ENCODE peak calls at places on chromosomes 7 and 10, in four cellular contexts. I is coronary artery, A is brain microvascular endothelial cell, U is GM10248. B is an unnamed sample.
A peak's percentile ranks its signal among the peaks of the same experiment; 100 is the strongest.

GRCh38 chr7:107725138-107725740 is 18.7 kb upstream of the CBLL1 start:
- DNase-seq in A (peak; percentile 36), U (peak; percentile 66), I (no peak), B (no peak)

GRCh38 chr7:132915652-132916051 is 166.2 kb downstream of the CHCHD3 start:
- DNase-seq in I (no peak), A (no peak), U (no peak), B (no peak)

GRCh38 chr7:157310676-157311185 is 26.1 kb upstream of the DNAJB6 start:
- DNase-seq in I (no peak), U (no peak), A (no peak), B (no peak)

GRCh38 chr10:43111921-43112607 is 26.2 kb upstream of the CSGALNACT2 start:
- DNase-seq in U (no peak), I (no peak), A (no peak), B (no peak)

GRCh38 chr7:132133501-132133900 is 442.8 kb downstream of the PLXNA4 start:
- DNase-seq in A (no peak), I (no peak), U (no peak), B (no peak)

GRCh38 chr10:69451209-69451783 is at the start of gene TSPAN15:
- DNase-seq in A (peak; percentile 70), U (peak; percentile 89), I (peak; percentile 82), B (peak; percentile 43)

GRCh38 chr7:27641576-27642230 is 21.0 kb downstream of the HIBADH start:
- DNase-seq in A (peak; percentile 16), U (peak; percentile 28), I (no peak), B (no peak)

GRCh38 chr10:71737356-71738172 is 18.0 kb upstream of the C10orf105 start:
- DNase-seq in U (no peak), A (no peak), I (no peak), B (no peak)

GRCh38 chr7:142323706-142324105 is 65.8 kb upstream of the PRSS58 start:
- DNase-seq in A (no peak), U (no peak), I (peak; percentile 68), B (no peak)

GRCh38 chr10:58667658-58668310 is 155.1 kb downstream of the BICC1 start:
- DNase-seq in A (no peak), U (no peak), I (no peak), B (no peak)

GRCh38 chr10:101580486-101581399 is 7.3 kb downstream of the POLL start:
- DNase-seq in I (no peak), U (no peak), A (no peak), B (no peak)

GRCh38 chr7:151083071-151083823 is at the start of gene TMUB1:
- DNase-seq in I (peak; percentile 90), U (peak; percentile 86), A (no peak), B (peak; percentile 80)

GRCh38 chr7:26397326-26397725 is 105.7 kb downstream of the SNX10 start:
- DNase-seq in I (no peak), U (no peak), A (no peak), B (no peak)

GRCh38 chr7:103995554-103995953 is 6.1 kb upstream of the RELN start:
- DNase-seq in U (no peak), A (no peak), I (no peak), B (no peak)

GRCh38 chr10:21180604-21181003 is 283.5 kb upstream of the NEBL start:
- DNase-seq in I (no peak), A (no peak), U (no peak), B (no peak)

DNA sequence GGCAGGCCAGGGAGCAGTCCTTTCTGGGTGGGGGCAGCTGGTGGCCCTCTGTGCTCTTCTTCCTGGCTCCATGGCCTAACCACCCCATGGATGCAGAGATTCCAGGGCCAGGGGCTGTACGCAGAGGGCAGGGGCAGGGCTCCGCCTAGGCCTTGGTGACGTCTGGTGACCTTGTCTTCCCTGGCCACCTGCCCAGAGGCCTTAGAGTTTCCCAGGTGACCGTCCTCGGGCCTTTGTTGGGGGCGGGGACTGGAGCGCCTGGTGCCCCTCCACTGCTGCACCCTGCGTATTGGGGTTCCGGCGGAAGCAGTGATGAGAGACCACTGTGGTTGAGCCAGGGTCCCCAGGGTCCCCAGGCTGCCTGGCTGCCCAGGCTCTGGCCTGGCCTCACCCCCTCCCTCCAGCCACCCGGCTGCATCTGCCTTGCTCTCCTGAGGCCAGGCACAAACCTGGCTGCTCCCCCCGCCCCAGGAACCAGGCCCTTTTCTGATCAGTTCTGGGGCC is 10.3 kb downstream of the PWWP2B start:
- DNase-seq in A (no peak), I (no peak), U (no peak), B (no peak)
- TF ChIP-seq CTCF in A (no peak), I (no peak), U (no peak), B (no peak)

DNA sequence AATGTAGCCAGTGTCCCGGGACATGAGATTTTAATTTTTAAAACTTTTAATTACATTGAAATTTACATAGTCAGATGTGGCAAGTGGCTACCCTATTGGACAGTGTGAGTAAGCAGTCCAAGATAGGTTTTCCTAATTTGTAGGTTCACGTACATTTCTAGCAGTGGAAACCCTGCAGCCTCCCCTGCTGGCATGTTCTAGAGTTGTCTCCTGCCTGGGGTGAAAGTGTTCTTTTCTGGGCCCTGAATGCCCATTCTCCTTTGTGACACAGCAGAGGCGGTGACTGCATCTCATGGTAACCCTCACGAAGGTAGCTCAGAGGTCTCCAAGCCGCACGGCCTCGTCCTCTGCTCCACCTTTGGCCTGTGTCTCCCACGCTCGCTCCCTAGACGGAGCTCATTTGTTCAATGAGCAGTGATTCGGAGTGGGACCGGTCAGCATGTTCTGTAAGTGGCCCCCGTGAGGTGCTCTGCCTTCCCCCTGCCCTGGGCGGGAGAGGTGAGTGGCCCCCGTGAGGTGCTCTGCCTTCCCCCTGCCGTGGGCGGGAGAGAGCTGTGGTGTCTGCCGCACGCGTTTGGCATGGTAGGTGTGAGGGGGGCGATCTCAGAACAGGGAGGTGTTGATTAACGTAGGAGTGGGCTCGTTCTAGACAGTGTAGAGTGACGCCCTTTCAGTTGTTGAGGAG is 18.0 kb downstream of the WDR37 start:
- DNase-seq in I (no peak), U (no peak), A (no peak), B (no peak)
- TF ChIP-seq CTCF in I (no peak), U (peak; percentile 21), A (peak; percentile 17), B (peak; percentile 49)

GRCh38 chr10:120966657-120967045 is 115.5 kb downstream of the WDR11 start:
- DNase-seq in I (no peak), U (no peak), A (no peak), B (no peak)

GRCh38 chr10:120963587-120964220 is 112.5 kb downstream of the WDR11 start:
- DNase-seq in I (peak; percentile 40), A (no peak), U (no peak), B (no peak)

GRCh38 chr10:120962386-120963052 is 111.4 kb downstream of the WDR11 start:
- DNase-seq in I (peak; percentile 46), U (no peak), A (no peak), B (no peak)

GRCh38 chr10:120961720-120962259 is 110.6 kb downstream of the WDR11 start:
- DNase-seq in U (no peak), A (no peak), I (peak; percentile 26), B (no peak)

GRCh38 chr10:120963053-120963533 is 111.9 kb downstream of the WDR11 start:
- DNase-seq in I (peak; percentile 60), A (no peak), U (no peak), B (no peak)
- TF ChIP-seq CTCF in I (no peak), A (no peak), U (no peak), B (no peak)

GRCh38 chr7:141071260-141071854 is 2.5 kb upstream of the TMEM178B start:
- DNase-seq in A (no peak), I (no peak), U (peak; percentile 19), B (no peak)
- TF ChIP-seq CTCF in A (peak; percentile 29), I (no peak), U (peak; percentile 32), B (no peak)

GRCh38 chr7:138980575-138981285 is 459 bp downstream of the KIAA1549 start:
- DNase-seq in A (no peak), I (no peak), U (no peak), B (peak; percentile 21)

GRCh38 chr7:138982204-138982623 is 1.0 kb upstream of the KIAA1549 start:
- DNase-seq in I (no peak), U (no peak), A (no peak), B (no peak)

GRCh38 chr7:138979226-138979979 is 1.8 kb downstream of the KIAA1549 start:
- DNase-seq in U (no peak), I (no peak), A (no peak), B (no peak)

GRCh38 chr7:138979988-138980574 is 1.1 kb downstream of the KIAA1549 start:
- DNase-seq in A (no peak), U (no peak), I (peak; percentile 4), B (no peak)

GRCh38 chr7:138981332-138982203 is at the start of gene KIAA1549:
- DNase-seq in U (peak; percentile 91), I (peak; percentile 69), A (no peak), B (peak; percentile 44)
- TF ChIP-seq CTCF in U (peak; percentile 84), I (no peak), A (no peak), B (no peak)

GRCh38 chr7:23685770-23686169 is 5.8 kb downstream of the FAM221A start:
- DNase-seq in U (no peak), I (no peak), A (no peak), B (no peak)

GRCh38 chr7:23680417-23681405 is 712 bp downstream of the FAM221A start:
- DNase-seq in I (peak; percentile 78), A (peak; percentile 24), U (peak; percentile 50), B (peak; percentile 19)

DNA sequence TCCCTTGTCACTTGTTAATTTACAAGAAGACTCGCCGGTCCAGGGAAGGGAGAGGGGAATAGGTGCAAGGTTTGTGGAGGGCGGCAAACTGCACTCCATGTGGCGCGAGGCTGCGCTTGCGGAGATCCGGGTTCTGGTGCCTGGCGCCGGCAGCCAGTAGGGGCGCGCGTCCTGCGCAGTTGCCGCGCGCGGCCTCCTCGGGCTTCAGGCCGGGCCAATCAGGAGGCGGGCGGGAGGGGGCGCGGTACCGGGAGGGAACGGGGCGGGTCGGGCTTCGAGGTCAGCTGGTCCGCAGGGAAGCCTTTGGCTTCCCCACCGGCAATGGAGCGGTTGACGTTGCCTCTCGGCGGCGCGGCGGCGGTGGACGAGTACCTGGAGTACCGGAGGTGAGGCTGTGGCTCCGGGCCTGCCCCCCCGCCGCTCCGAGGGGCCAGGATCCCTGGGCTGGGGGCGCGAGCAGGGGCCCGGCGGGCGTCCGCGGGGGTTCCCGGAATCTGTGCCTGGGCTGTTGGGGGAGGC is at the start of gene FAM221A:
- DNase-seq in I (peak; percentile 91), A (peak; percentile 60), U (peak; percentile 87), B (peak; percentile 69)
- TF ChIP-seq CTCF in I (peak; percentile 81), A (peak; percentile 69), U (peak; percentile 69), B (peak; percentile 76)

DNA sequence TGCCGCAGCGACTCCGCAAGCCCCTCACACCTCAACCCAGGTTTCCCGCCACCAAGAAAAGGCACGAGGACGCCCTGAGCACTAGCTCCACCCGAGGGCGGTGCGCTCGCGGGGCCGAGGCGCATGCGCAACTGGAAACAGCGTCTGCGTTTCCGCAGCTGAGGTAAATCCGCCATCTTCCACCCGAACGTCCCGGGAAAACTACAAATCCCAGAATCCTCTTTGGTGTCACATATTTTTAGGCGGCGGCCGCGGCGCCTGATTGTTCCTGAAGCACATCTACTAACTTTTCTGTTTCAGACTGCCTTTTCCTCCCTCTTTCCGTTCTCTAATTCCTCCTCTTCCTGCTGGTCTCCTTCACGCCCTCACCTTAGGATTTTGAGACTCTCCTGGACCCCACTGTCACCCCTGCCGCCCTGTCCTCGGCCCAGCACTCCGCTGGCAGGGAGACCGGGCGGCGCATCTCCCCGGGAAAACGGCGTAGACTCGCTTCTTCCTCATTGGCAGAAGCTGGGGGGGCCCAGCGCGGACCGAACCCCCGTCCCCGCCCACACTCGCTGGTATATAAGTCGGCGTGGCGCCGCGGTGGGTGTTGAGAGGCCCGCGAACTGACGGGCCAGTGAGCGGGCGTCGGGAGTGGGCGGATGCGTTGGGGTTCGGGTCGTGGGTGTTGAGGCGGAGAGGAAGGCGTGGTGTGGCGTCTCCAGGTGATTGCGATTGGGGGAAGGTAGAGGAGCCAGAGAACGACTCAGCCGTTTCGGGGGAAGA is at the start of gene ZCWPW1:
- DNase-seq in A (peak; percentile 96), I (peak; percentile 97), U (peak; percentile 92), B (peak; percentile 96)
- TF ChIP-seq CTCF in A (no peak), I (no peak), U (no peak), B (no peak)